ENCODE peak calls at places on chromosomes 16 and 17, in eight cellular contexts. One of them, this sample, is unnamed.

GRCh38 chr16:4970010-4970409 is 11.9 kb downstream of the SEC14L5 start:
- DNase-seq in CD4-positive, alpha-beta T cell: no peak
- DNase-seq in AG09319: no peak
- DNase-seq in A549: no peak
- DNase-seq in WTC11: no peak
- DNase-seq in kidney epithelial cell: no peak
- DNase-seq in Peyer's patch: no peak
- DNase-seq in Calu3: no peak
- DNase-seq in this sample: peak; percentile 76

GRCh38 chr17:8189041-8189710 is 804 bp downstream of the BORCS6 start:
- DNase-seq in Peyer's patch: peak; percentile 42
- DNase-seq in CD4-positive, alpha-beta T cell: peak; percentile 41
- DNase-seq in kidney epithelial cell: no peak
- DNase-seq in AG09319: no peak
- DNase-seq in Calu3: no peak
- DNase-seq in WTC11: no peak
- DNase-seq in A549: no peak
- DNase-seq in this sample: peak; percentile 31

GRCh38 chr17:74809031-74809430 is 32.9 kb upstream of the NAT9 start:
- DNase-seq in A549: no peak
- DNase-seq in WTC11: no peak
- DNase-seq in CD4-positive, alpha-beta T cell: no peak
- DNase-seq in AG09319: no peak
- DNase-seq in Peyer's patch: no peak
- DNase-seq in kidney epithelial cell: no peak
- DNase-seq in Calu3: no peak
- DNase-seq in this sample: no peak

GRCh38 chr17:21495281-21495680 is 119.1 kb downstream of the KCNJ12 start:
- DNase-seq in A549: no peak
- DNase-seq in Peyer's patch: no peak
- DNase-seq in Calu3: no peak
- DNase-seq in WTC11: no peak
- DNase-seq in CD4-positive, alpha-beta T cell: no peak
- DNase-seq in AG09319: no peak
- DNase-seq in kidney epithelial cell: no peak
- DNase-seq in this sample: no peak

GRCh38 chr17:57849163-57849873 is 526 bp downstream of the MRPS23 start:
- DNase-seq in kidney epithelial cell: no peak
- DNase-seq in Peyer's patch: no peak
- DNase-seq in A549: no peak
- DNase-seq in CD4-positive, alpha-beta T cell: no peak
- DNase-seq in Calu3: no peak
- DNase-seq in WTC11: no peak
- DNase-seq in AG09319: no peak
- DNase-seq in this sample: no peak

GRCh38 chr17:45930420-45930951 is 36.1 kb downstream of the MAPT start:
- DNase-seq in Calu3: no peak
- DNase-seq in WTC11: no peak
- DNase-seq in Peyer's patch: no peak
- DNase-seq in CD4-positive, alpha-beta T cell: no peak
- DNase-seq in kidney epithelial cell: no peak
- DNase-seq in A549: no peak
- DNase-seq in AG09319: no peak
- DNase-seq in this sample: no peak

GRCh38 chr17:65013613-65014391 is 42.7 kb downstream of the GNA13 start:
- DNase-seq in A549: no peak
- DNase-seq in WTC11: no peak
- DNase-seq in kidney epithelial cell: peak; percentile 70
- DNase-seq in CD4-positive, alpha-beta T cell: no peak
- DNase-seq in AG09319: peak; percentile 41
- DNase-seq in Calu3: no peak
- DNase-seq in Peyer's patch: no peak
- DNase-seq in this sample: no peak

GRCh38 chr16:964696-965395 is 5.9 kb downstream of the LMF1 start:
- DNase-seq in Peyer's patch: no peak
- DNase-seq in kidney epithelial cell: no peak
- DNase-seq in A549: no peak
- DNase-seq in WTC11: no peak
- DNase-seq in CD4-positive, alpha-beta T cell: peak; percentile 69
- DNase-seq in AG09319: no peak
- DNase-seq in Calu3: no peak
- DNase-seq in this sample: no peak

GRCh38 chr17:8125196-8125946 is 1.5 kb upstream of the HES7 start:
- DNase-seq in kidney epithelial cell: no peak
- DNase-seq in A549: peak; percentile 81
- DNase-seq in CD4-positive, alpha-beta T cell: peak; percentile 91
- DNase-seq in WTC11: peak; percentile 86
- DNase-seq in AG09319: no peak
- DNase-seq in Peyer's patch: peak; percentile 86
- DNase-seq in Calu3: peak; percentile 81
- DNase-seq in this sample: peak; percentile 84

GRCh38 chr16:3578610-3579551 is 1.7 kb upstream of the NLRC3 start:
- DNase-seq in CD4-positive, alpha-beta T cell: peak; percentile 57
- DNase-seq in Peyer's patch: peak; percentile 83
- DNase-seq in A549: no peak
- DNase-seq in WTC11: no peak
- DNase-seq in AG09319: no peak
- DNase-seq in kidney epithelial cell: no peak
- DNase-seq in Calu3: no peak
- DNase-seq in this sample: no peak

GRCh38 chr17:79202476-79202875 is 127.9 kb downstream of the ENGASE start:
- DNase-seq in WTC11: no peak
- DNase-seq in AG09319: no peak
- DNase-seq in kidney epithelial cell: no peak
- DNase-seq in Peyer's patch: no peak
- DNase-seq in Calu3: no peak
- DNase-seq in A549: no peak
- DNase-seq in CD4-positive, alpha-beta T cell: no peak
- DNase-seq in this sample: no peak

GRCh38 chr17:49997773-49998703 is 3.0 kb upstream of the DLX3 start:
- DNase-seq in CD4-positive, alpha-beta T cell: peak; percentile 80
- DNase-seq in AG09319: peak; percentile 59
- DNase-seq in WTC11: peak; percentile 88
- DNase-seq in Peyer's patch: peak; percentile 62
- DNase-seq in kidney epithelial cell: no peak
- DNase-seq in Calu3: peak; percentile 95
- DNase-seq in A549: peak; percentile 92
- DNase-seq in this sample: peak; percentile 94

GRCh38 chr16:2035431-2036199 is 8.9 kb downstream of the NHERF2 start:
- DNase-seq in AG09319: peak; percentile 60
- DNase-seq in A549: peak; percentile 84
- DNase-seq in Peyer's patch: no peak
- DNase-seq in WTC11: no peak
- DNase-seq in CD4-positive, alpha-beta T cell: no peak
- DNase-seq in Calu3: no peak
- DNase-seq in kidney epithelial cell: no peak
- DNase-seq in this sample: peak; percentile 47

GRCh38 chr17:60371416-60371815 is 20.5 kb downstream of the USP32 start:
- DNase-seq in WTC11: no peak
- DNase-seq in kidney epithelial cell: no peak
- DNase-seq in Calu3: no peak
- DNase-seq in CD4-positive, alpha-beta T cell: no peak
- DNase-seq in A549: no peak
- DNase-seq in AG09319: no peak
- DNase-seq in Peyer's patch: no peak
- DNase-seq in this sample: no peak

GRCh38 chr17:27384721-27385120 is 71.5 kb upstream of the KSR1 start:
- DNase-seq in Peyer's patch: no peak
- DNase-seq in WTC11: no peak
- DNase-seq in CD4-positive, alpha-beta T cell: no peak
- DNase-seq in A549: no peak
- DNase-seq in Calu3: no peak
- DNase-seq in kidney epithelial cell: no peak
- DNase-seq in AG09319: no peak
- DNase-seq in this sample: no peak

GRCh38 chr17:31269597-31269996 is 27.4 kb downstream of the OMG start:
- DNase-seq in Peyer's patch: no peak
- DNase-seq in CD4-positive, alpha-beta T cell: no peak
- DNase-seq in AG09319: peak; percentile 92
- DNase-seq in WTC11: no peak
- DNase-seq in A549: peak; percentile 53
- DNase-seq in kidney epithelial cell: peak; percentile 98
- DNase-seq in Calu3: peak; percentile 41
- DNase-seq in this sample: peak; percentile 28

GRCh38 chr16:23434380-23434779 is 18.6 kb downstream of the COG7 start:
- DNase-seq in WTC11: no peak
- DNase-seq in A549: peak; percentile 82
- DNase-seq in CD4-positive, alpha-beta T cell: no peak
- DNase-seq in Calu3: peak; percentile 54
- DNase-seq in AG09319: peak; percentile 49
- DNase-seq in kidney epithelial cell: no peak
- DNase-seq in Peyer's patch: no peak
- DNase-seq in this sample: peak; percentile 65

GRCh38 chr16:23060458-23061320 is 88.6 kb downstream of the USP31 start:
- DNase-seq in AG09319: peak; percentile 34
- DNase-seq in WTC11: peak; percentile 78
- DNase-seq in Peyer's patch: peak; percentile 69
- DNase-seq in CD4-positive, alpha-beta T cell: peak; percentile 58
- DNase-seq in A549: peak; percentile 78
- DNase-seq in kidney epithelial cell: peak; percentile 25
- DNase-seq in Calu3: peak; percentile 80
- DNase-seq in this sample: peak; percentile 82

GRCh38 chr16:56609463-56609921 is 1.1 kb downstream of the MT2A start:
- DNase-seq in AG09319: no peak
- DNase-seq in Peyer's patch: peak; percentile 86
- DNase-seq in A549: peak; percentile 53
- DNase-seq in kidney epithelial cell: no peak
- DNase-seq in WTC11: no peak
- DNase-seq in CD4-positive, alpha-beta T cell: peak; percentile 70
- DNase-seq in Calu3: peak; percentile 52
- DNase-seq in this sample: peak; percentile 29

GRCh38 chr16:11203111-11203623 is 52.8 kb downstream of the SOCS1 start:
- DNase-seq in WTC11: no peak
- DNase-seq in kidney epithelial cell: no peak
- DNase-seq in Peyer's patch: no peak
- DNase-seq in Calu3: no peak
- DNase-seq in CD4-positive, alpha-beta T cell: no peak
- DNase-seq in A549: no peak
- DNase-seq in AG09319: no peak
- DNase-seq in this sample: no peak

GRCh38 chr16:4695473-4696171 is 2.3 kb downstream of the NUDT16L1 start:
- DNase-seq in A549: no peak
- DNase-seq in Calu3: no peak
- DNase-seq in Peyer's patch: no peak
- DNase-seq in AG09319: no peak
- DNase-seq in kidney epithelial cell: no peak
- DNase-seq in WTC11: no peak
- DNase-seq in CD4-positive, alpha-beta T cell: no peak
- DNase-seq in this sample: no peak

GRCh38 chr17:79984877-79985276 is 50.8 kb downstream of the TBC1D16 start:
- DNase-seq in AG09319: no peak
- DNase-seq in Calu3: no peak
- DNase-seq in A549: no peak
- DNase-seq in WTC11: no peak
- DNase-seq in CD4-positive, alpha-beta T cell: no peak
- DNase-seq in Peyer's patch: no peak
- DNase-seq in kidney epithelial cell: no peak
- DNase-seq in this sample: no peak

GRCh38 chr17:16287563-16288027 is 65.7 kb downstream of the CENPV start:
- DNase-seq in CD4-positive, alpha-beta T cell: no peak
- DNase-seq in Peyer's patch: peak; percentile 38
- DNase-seq in Calu3: peak; percentile 18
- DNase-seq in A549: peak; percentile 60
- DNase-seq in kidney epithelial cell: no peak
- DNase-seq in AG09319: peak; percentile 53
- DNase-seq in WTC11: no peak
- DNase-seq in this sample: no peak

DNA sequence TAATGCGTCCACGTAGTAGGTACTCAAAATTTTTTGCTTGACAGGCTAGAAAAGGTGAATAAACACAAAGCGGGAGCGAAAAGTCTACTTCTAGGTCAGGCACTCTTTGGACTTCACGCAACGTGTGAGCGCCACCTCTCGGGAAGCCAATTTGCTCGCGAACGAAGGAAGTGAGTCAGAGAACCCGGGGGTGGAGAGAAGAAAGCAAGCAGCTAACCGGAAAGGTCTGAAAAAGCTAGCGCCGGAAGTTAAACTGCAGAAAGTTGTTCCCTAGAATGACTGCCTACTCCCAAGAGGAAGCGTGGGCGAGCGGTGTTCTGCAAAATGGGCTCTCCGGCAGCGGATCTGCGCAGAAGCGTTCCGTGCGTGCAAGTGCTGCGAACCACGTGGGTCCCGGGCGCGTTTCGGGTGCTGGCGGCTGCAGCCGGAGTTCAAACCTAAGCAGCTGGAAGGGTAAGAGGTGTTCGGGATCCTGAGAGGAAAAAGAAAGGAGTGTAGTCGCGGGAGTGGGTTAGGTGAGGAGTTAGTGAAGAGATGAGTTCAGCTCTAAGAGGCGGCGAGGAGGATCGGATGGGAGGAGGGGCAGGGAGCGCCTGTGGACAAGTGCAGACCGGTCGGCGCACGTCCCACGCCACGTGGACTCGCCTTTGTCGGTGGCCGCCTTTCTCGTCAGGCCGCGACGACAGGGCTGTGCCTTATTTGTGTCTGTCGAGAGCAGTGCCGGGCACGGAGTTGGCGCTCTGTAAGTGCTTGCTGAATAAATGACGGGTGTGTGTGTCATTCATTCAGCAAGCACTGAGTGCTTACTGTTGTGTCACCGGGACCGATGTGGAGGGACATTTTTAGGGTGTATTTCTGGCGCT is at the start of gene NME1:
- DNase-seq in Peyer's patch: peak; percentile 96
- DNase-seq in CD4-positive, alpha-beta T cell: peak; percentile 98
- DNase-seq in Calu3: peak; percentile 99
- DNase-seq in WTC11: peak; percentile 96
- DNase-seq in A549: peak; percentile 100
- DNase-seq in AG09319: peak; percentile 99
- DNase-seq in kidney epithelial cell: peak; percentile 99
- DNase-seq in this sample: peak; percentile 98
- TF ChIP-seq CTCF in Peyer's patch: peak; percentile 74
- TF ChIP-seq CTCF in CD4-positive, alpha-beta T cell: peak; percentile 81
- TF ChIP-seq CTCF in Calu3: peak; percentile 89
- TF ChIP-seq CTCF in WTC11: no peak
- TF ChIP-seq CTCF in A549: peak; percentile 98
- TF ChIP-seq CTCF in AG09319: peak; percentile 92
- TF ChIP-seq CTCF in kidney epithelial cell: peak; percentile 89
- TF ChIP-seq CTCF in this sample: peak; percentile 91

GRCh38 chr16:30355144-30355953 is at the start of gene CD2BP2:
- DNase-seq in WTC11: peak; percentile 94
- DNase-seq in Calu3: peak; percentile 95
- DNase-seq in CD4-positive, alpha-beta T cell: peak; percentile 85
- DNase-seq in kidney epithelial cell: peak; percentile 99
- DNase-seq in AG09319: peak; percentile 99
- DNase-seq in A549: peak; percentile 100
- DNase-seq in Peyer's patch: peak; percentile 95
- DNase-seq in this sample: peak; percentile 99
- TF ChIP-seq CTCF in WTC11: no peak
- TF ChIP-seq CTCF in Calu3: no peak
- TF ChIP-seq CTCF in CD4-positive, alpha-beta T cell: no peak
- TF ChIP-seq CTCF in kidney epithelial cell: no peak
- TF ChIP-seq CTCF in AG09319: peak; percentile 6
- TF ChIP-seq CTCF in A549: no peak
- TF ChIP-seq CTCF in Peyer's patch: no peak
- TF ChIP-seq CTCF in this sample: no peak

GRCh38 chr17:66310528-66311148 is 8.2 kb downstream of the PRKCA start:
- DNase-seq in Calu3: no peak
- DNase-seq in WTC11: peak; percentile 44
- DNase-seq in Peyer's patch: no peak
- DNase-seq in AG09319: no peak
- DNase-seq in CD4-positive, alpha-beta T cell: no peak
- DNase-seq in A549: peak; percentile 52
- DNase-seq in kidney epithelial cell: no peak
- DNase-seq in this sample: peak; percentile 13
- TF ChIP-seq CTCF in Calu3: no peak
- TF ChIP-seq CTCF in WTC11: peak; percentile 54
- TF ChIP-seq CTCF in Peyer's patch: no peak
- TF ChIP-seq CTCF in AG09319: no peak
- TF ChIP-seq CTCF in CD4-positive, alpha-beta T cell: no peak
- TF ChIP-seq CTCF in A549: peak; percentile 4
- TF ChIP-seq CTCF in kidney epithelial cell: peak; percentile 6
- TF ChIP-seq CTCF in this sample: peak; percentile 36

GRCh38 chr17:33952425-33952824 is 302.7 kb upstream of the CCL2 start:
- DNase-seq in A549: no peak
- DNase-seq in AG09319: no peak
- DNase-seq in Peyer's patch: no peak
- DNase-seq in CD4-positive, alpha-beta T cell: no peak
- DNase-seq in Calu3: no peak
- DNase-seq in kidney epithelial cell: no peak
- DNase-seq in WTC11: no peak
- DNase-seq in this sample: no peak
- TF ChIP-seq CTCF in A549: no peak
- TF ChIP-seq CTCF in AG09319: no peak
- TF ChIP-seq CTCF in Peyer's patch: no peak
- TF ChIP-seq CTCF in CD4-positive, alpha-beta T cell: no peak
- TF ChIP-seq CTCF in Calu3: no peak
- TF ChIP-seq CTCF in kidney epithelial cell: no peak
- TF ChIP-seq CTCF in WTC11: no peak
- TF ChIP-seq CTCF in this sample: no peak

This sample was measured in neural progenitor cell.